ENCODE peak calls at places on chromosomes 13 and 19, in nine cellular contexts. V is heart left ventricle, Q is suprapubic skin, P is Peyer's patch, B is HCT116, U is IMR-90, K is H1, F is esophagus muscularis mucosa, M is body of pancreas. D is an unnamed sample. For H3K9me3, the result is how much of the 10 kb centered on the place peaks cover.

GRCh38 chr13:100550433-100550832 is 38.2 kb downstream of the GGACT start:
- DNase-seq in V (peak), P (no peak), Q (no peak), K (peak), U (peak), M (no peak), B (no peak), F (no peak), D (no peak)

GRCh38 chr13:91184244-91184926 is 163.1 kb upstream of the MIR17HG start:
- DNase-seq in P (no peak), Q (no peak), F (no peak), K (no peak), B (no peak), M (no peak), U (no peak), V (no peak), D (no peak)

GRCh38 chr19:39154626-39155100 is 29.1 kb downstream of the PAK4 start:
- DNase-seq in V (no peak), M (peak), F (no peak), U (no peak), K (no peak), Q (no peak), B (peak), P (no peak), D (no peak)

GRCh38 chr13:49690133-49690989 is 925 bp downstream of the EBPL start:
- DNase-seq in K (no peak), F (no peak), M (peak), P (no peak), B (no peak), Q (no peak), U (peak), V (no peak), D (no peak)

GRCh38 chr13:112752711-112753541 is 63.1 kb downstream of the ATP11A start:
- DNase-seq in M (no peak), U (no peak), Q (no peak), B (no peak), P (no peak), F (no peak), V (no peak), K (no peak), D (no peak)

GRCh38 chr19:14433454-14434156 is 499 bp downstream of the PKN1 start:
- DNase-seq in Q (no peak), V (peak), F (no peak), B (no peak), P (peak), M (peak), U (no peak), K (peak), D (no peak)

GRCh38 chr13:103140001-103140671 is 73.9 kb upstream of the SLC10A2 start:
- DNase-seq in K (no peak), V (no peak), Q (no peak), P (no peak), F (no peak), U (no peak), M (no peak), B (peak), D (no peak)

GRCh38 chr13:87671824-87672603 is 843 bp downstream of the SLITRK5 start:
- DNase-seq in U (no peak), M (no peak), Q (no peak), B (no peak), K (peak), V (no peak), F (peak), P (no peak), D (no peak)

GRCh38 chr19:34661357-34661756 is 15.6 kb downstream of the SCGB2B2 start:
- DNase-seq in F (no peak), K (no peak), Q (no peak), V (no peak), M (peak), P (no peak), B (no peak), U (no peak), D (no peak)

GRCh38 chr13:81745391-81745790 is 1404.5 kb upstream of the SPRY2 start:
- DNase-seq in F (no peak), P (no peak), U (no peak), M (no peak), B (no peak), K (no peak), Q (no peak), V (no peak), D (no peak)

GRCh38 chr19:41746593-41747227 is 8.6 kb upstream of the CEACAM6 start:
- DNase-seq in F (no peak), Q (no peak), V (no peak), P (no peak), M (peak), U (peak), K (peak), B (peak), D (no peak)

GRCh38 chr13:24672141-24673132 is 7.8 kb upstream of the ATP12A start:
- DNase-seq in F (no peak), Q (no peak), K (no peak), U (no peak), V (no peak), M (no peak), B (no peak), P (no peak), D (no peak)

GRCh38 chr13:50670272-50670671 is 173.2 kb downstream of the DLEU7 start:
- DNase-seq in F (no peak), P (no peak), V (no peak), B (no peak), Q (no peak), U (no peak), K (no peak), M (no peak), D (no peak)

GRCh38 chr13:105774739-105775460 is 760.6 kb downstream of the EFNB2 start:
- DNase-seq in P (no peak), U (peak), V (no peak), F (no peak), K (no peak), Q (no peak), B (peak), M (no peak), D (no peak)

GRCh38 chr13:28854657-28855056 is 34.5 kb downstream of the MTUS2 start:
- DNase-seq in F (no peak), Q (no peak), U (no peak), B (no peak), P (no peak), K (no peak), V (no peak), M (peak), D (no peak)

GRCh38 chr13:28850226-28850625 is 30.1 kb downstream of the MTUS2 start:
- DNase-seq in P (no peak), U (no peak), M (no peak), B (no peak), Q (no peak), V (no peak), K (no peak), F (no peak), D (no peak)

GRCh38 chr13:28843594-28843993 is 23.5 kb downstream of the MTUS2 start:
- DNase-seq in V (no peak), U (no peak), B (no peak), F (no peak), M (no peak), Q (no peak), P (no peak), K (no peak), D (no peak)

GRCh38 chr13:28851422-28851821 is 31.3 kb downstream of the MTUS2 start:
- DNase-seq in B (no peak), F (no peak), P (no peak), K (no peak), Q (no peak), V (no peak), M (no peak), U (no peak), D (no peak)

GRCh38 chr13:28849441-28849840 is 29.3 kb downstream of the MTUS2 start:
- DNase-seq in V (no peak), Q (no peak), F (no peak), P (no peak), U (no peak), B (no peak), K (no peak), M (no peak), D (no peak)
- H3K9me3 ChIP-seq in V (under half), Q (under half), F (under half), P (under half), U (under half), B (under half), K (under half), M (under half), D (under half)

GRCh38 chr19:16922949-16923348 is 34.1 kb downstream of the F2RL3 start:
- DNase-seq in F (no peak), U (no peak), V (no peak), K (no peak), B (no peak), M (no peak), P (no peak), Q (no peak), D (no peak)

GRCh38 chr19:16919496-16919895 is 30.7 kb downstream of the F2RL3 start:
- DNase-seq in V (no peak), P (no peak), K (no peak), F (no peak), M (no peak), B (no peak), Q (no peak), U (no peak), D (no peak)

GRCh38 chr19:16921766-16922591 is 33.2 kb downstream of the F2RL3 start:
- DNase-seq in P (no peak), U (no peak), V (no peak), M (no peak), Q (no peak), F (no peak), K (no peak), B (no peak), D (no peak)

GRCh38 chr19:16920816-16921529 is 32.2 kb downstream of the F2RL3 start:
- DNase-seq in K (no peak), F (no peak), M (no peak), B (peak), P (no peak), V (no peak), Q (no peak), U (peak), D (no peak)

DNA sequence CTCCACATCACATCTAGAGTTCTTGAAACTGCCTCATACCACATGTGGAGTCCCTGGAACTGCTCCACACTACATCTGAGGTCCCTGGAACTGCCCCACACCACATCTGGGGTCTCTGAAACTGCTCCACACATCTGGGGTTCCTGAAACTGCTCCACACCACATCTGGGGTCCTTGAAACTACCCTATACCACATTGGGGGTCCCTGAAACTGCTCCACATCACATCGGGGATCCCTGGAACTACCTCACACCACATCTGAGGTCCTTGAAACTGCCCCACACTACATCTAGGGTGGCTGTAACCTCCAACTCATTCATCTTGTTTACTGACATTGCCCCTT is 33.8 kb downstream of the F2RL3 start:
- DNase-seq in K (no peak), B (no peak), U (no peak), M (no peak), P (no peak), F (no peak), V (no peak), Q (no peak), D (no peak)
- TF ChIP-seq POLR2A in K (no peak), B (no peak), U (no peak), M (no peak), P (no peak), F (no peak), V (no peak), Q (no peak), D (no peak)

DNA sequence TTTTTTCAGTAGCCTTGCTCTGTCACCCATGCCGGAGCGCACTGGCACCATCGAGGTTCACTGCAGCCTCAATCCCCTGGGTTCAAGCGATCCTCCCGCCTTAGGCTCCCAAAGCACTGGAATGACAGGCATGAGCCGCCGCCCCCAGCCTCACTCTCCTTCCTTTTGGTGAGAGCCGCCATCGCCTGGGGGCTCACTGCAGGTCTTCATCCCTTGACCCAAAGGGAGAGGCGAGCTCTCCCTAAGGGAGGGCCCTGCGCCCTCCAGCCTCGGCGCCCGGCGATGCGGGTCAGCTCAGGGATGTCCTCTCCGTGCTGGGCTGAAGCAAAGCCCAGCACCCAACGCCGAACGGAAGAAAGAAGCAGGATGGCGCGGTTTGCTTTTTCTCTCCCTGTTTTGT is 23.2 kb upstream of the ZBTB7A start:
- DNase-seq in F (no peak), Q (no peak), K (no peak), U (no peak), B (no peak), P (no peak), M (no peak), V (no peak), D (no peak)
- TF ChIP-seq CTCF in F (no peak), Q (no peak), K (no peak), U (no peak), B (no peak), P (no peak), M (no peak), V (no peak), D (no peak)

DNA sequence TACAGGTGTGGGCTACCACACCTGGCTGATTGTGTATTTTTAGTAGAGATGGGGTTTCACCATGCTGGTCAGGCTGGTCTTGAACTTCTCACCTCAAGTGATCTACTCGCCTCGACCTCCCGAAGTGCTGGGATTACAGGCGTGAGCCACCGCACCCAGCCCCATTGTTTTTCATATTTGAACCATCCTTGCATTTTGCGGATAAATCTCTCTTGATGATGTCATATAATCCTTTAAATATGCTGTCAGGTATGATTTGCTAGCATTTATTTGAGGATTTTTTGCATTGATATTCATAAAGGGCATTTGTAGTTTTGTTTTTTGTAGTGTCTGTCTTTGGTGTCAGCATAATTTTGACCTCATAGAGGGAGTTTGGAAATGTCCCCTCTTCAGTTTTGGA is 5.7 kb downstream of the ZNF101 start:
- DNase-seq in B (no peak), P (no peak), F (no peak), Q (peak), M (no peak), V (no peak), K (no peak), U (no peak), D (no peak)
- H3K9me3 ChIP-seq in B (under half), P (under half), F (under half), Q (under half), M (under half), V (under half), K (under half), U (under half), D (half or more)

GRCh38 chr19:45585158-45585577 is 566 bp upstream of the OPA3 start:
- DNase-seq in K (no peak), Q (no peak), M (no peak), B (no peak), F (no peak), P (no peak), V (no peak), U (no peak), D (no peak)
- TF ChIP-seq POLR2A in K (no peak), Q (no peak), M (no peak), B (no peak), F (no peak), P (no peak), V (no peak), U (no peak), D (no peak)